ENCODE peak calls at places on chromosome 2, in six cellular contexts. M is fibroblast of lung, U is AG04450, X is spleen, O is H7, G is AG10803. B is an unnamed sample.

GRCh38 chr2:55718165-55719008 is 24.7 kb upstream of the PNPT1 start:
- DNase-seq in U (peak), G (peak), O (no peak), X (no peak), M (peak), B (no peak)

GRCh38 chr2:64542071-64543005 is 18.2 kb downstream of the AFTPH start:
- DNase-seq in G (no peak), O (no peak), M (peak), U (no peak), X (no peak), B (no peak)

GRCh38 chr2:107412981-107413380 is 413.7 kb upstream of the RGPD4 start:
- DNase-seq in O (no peak), M (peak), U (no peak), G (peak), X (no peak), B (no peak)

GRCh38 chr2:100640329-100641114 is 77.7 kb downstream of the PDCL3 start:
- DNase-seq in M (peak), X (no peak), U (no peak), O (no peak), G (no peak), B (no peak)

GRCh38 chr2:215504547-215504946 is 68.7 kb upstream of the FN1 start:
- DNase-seq in G (no peak), U (no peak), O (no peak), M (peak), X (no peak), B (no peak)

GRCh38 chr2:106956879-106957278 is 70.9 kb upstream of the ST6GAL2 start:
- DNase-seq in U (peak), G (peak), X (no peak), M (peak), O (no peak), B (no peak)

GRCh38 chr2:185787530-185788145 is 49.0 kb downstream of the FSIP2 start:
- DNase-seq in O (no peak), X (no peak), M (peak), G (no peak), U (no peak), B (no peak)

GRCh38 chr2:218399391-218400166 is at the start of gene CTDSP1:
- DNase-seq in G (peak), X (peak), O (peak), U (peak), M (peak), B (peak)

GRCh38 chr2:37786854-37787253 is 115.4 kb upstream of the CDC42EP3 start:
- DNase-seq in U (no peak), O (no peak), M (no peak), G (no peak), X (no peak), B (peak)

GRCh38 chr2:217396165-217396564 is 536.3 kb upstream of the TNP1 start:
- DNase-seq in U (no peak), G (no peak), O (no peak), M (peak), X (no peak), B (no peak)

GRCh38 chr2:70712916-70713315 is 55.1 kb downstream of the ADD2 start:
- DNase-seq in G (no peak), U (no peak), O (no peak), M (no peak), X (no peak), B (no peak)

GRCh38 chr2:141618457-141618856 is 512.4 kb downstream of the LRP1B start:
- DNase-seq in U (no peak), M (no peak), X (no peak), O (no peak), G (no peak), B (no peak)

GRCh38 chr2:177399376-177399775 is 6.8 kb downstream of the AGPS start:
- DNase-seq in X (no peak), G (no peak), O (no peak), M (no peak), U (no peak), B (no peak)

GRCh38 chr2:68716539-68716938 is 18.1 kb upstream of the ARHGAP25 start:
- DNase-seq in U (no peak), X (no peak), M (no peak), G (no peak), O (no peak), B (no peak)

GRCh38 chr2:68715353-68716041 is 19.1 kb upstream of the ARHGAP25 start:
- DNase-seq in G (peak), U (no peak), O (peak), M (peak), X (peak), B (peak)

GRCh38 chr2:68710756-68711155 is 23.9 kb upstream of the ARHGAP25 start:
- DNase-seq in O (no peak), X (no peak), M (no peak), U (no peak), G (no peak), B (no peak)

GRCh38 chr2:68716948-68717661 is 17.5 kb upstream of the ARHGAP25 start:
- DNase-seq in O (no peak), X (no peak), M (no peak), G (no peak), U (no peak), B (no peak)

DNA sequence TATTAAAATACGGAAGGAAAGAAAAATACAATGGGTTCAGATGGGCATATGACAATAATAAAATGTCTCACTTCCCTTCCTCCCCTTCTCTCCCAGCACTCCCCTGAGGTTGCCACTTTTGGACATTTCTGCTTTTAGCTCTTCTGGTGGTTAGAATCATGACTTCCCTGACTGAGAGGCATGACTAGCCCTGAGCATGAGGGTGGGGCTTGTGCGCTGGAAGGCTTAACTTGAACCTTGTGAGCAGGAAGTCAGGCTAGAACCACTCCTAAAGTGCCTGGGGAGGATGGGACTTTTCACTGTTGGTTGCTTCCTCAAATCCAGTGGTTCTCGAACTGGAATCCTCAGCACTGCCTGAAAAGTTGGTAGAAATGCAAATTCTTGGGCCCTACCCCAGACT is 19.7 kb upstream of the ARHGAP25 start:
- DNase-seq in M (no peak), U (no peak), X (peak), O (no peak), G (no peak), B (peak)
- H3K4me3 ChIP-seq in M (no peak), U (no peak), X (no peak), O (no peak), G (no peak), B (no peak)

DNA sequence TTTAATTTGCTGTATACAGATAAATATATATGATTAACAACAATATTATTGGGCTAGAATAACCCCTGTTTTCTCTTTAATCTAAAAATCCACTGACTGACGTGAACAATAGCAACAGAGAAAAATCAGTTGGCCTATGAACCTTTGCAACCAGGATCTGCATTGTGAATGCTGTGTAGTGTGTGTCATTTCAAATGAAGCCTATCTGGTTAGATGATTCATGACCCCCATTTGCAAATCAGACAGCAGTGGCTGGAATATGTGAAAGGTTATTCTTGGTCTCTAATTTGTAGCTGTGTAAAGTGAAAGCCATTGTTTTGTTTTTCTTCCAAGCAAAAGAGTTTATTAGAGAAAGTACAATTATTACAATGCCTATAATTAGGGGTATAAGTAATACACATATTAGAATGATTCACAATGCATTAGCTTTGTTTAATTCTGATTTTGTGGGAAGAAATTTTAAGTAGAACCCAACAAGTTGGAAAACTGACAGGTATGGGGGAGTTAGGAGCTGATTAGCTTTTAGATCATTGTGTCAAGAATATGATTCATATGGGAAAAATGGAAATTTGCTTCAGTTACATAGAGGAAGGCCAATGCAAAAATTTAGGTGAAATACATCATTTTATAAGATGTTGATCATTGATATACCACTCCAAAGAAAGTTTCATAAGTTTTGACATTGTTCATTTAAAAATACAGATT is 1362.2 kb upstream of the TMEFF2 start:
- DNase-seq in X (no peak), M (peak), U (no peak), G (no peak), O (no peak), B (no peak)
- H3K4me3 ChIP-seq in X (no peak), M (no peak), U (no peak), G (no peak), O (no peak), B (no peak)

DNA sequence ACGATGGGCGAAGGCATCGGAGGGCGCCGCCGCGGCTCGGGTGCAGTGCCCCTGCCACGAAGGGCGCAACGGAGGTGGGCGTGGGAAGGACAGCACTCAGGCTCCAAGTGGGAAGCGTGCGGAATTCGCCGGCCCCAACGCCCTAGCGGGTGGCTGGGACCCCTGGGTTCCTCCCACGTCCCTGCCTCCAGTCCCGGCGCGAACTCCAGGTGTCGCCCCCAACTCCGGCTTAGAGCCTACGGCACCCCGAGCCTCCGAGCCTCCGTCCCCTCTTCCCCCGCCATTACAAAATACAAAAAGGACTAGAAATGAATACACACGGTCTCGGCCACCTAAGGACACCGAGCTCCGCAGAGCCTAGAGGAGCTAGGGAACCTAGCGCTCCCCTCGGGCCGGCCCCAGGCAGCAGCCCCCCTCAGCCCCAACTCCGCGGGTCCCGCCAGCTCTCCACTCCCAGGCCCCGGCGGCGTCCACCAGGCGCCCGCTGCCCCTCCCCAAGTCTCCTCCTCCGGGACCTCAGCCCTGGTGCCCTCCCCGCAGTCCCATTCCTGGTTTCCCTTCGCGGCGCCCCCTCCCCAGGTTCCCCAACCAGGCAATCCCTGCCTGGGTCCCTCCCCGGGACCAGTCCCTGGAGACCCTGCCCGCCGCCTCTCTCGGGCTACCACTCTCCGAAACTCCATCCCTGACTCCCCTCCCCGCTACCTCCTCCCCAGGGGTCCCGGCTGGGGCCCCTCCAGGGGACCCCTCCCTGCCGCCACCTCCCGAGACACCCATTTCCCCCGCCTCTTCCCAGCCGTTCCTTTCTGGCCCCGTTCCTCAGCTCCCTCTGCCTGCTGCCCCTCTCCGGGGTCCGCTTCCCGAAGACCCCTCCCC is 1.0 kb downstream of the CYP27C1 start:
- DNase-seq in X (no peak), M (peak), G (no peak), O (peak), U (no peak), B (no peak)
- H3K4me3 ChIP-seq in X (peak), M (peak), G (peak), O (peak), U (peak), B (peak)

DNA sequence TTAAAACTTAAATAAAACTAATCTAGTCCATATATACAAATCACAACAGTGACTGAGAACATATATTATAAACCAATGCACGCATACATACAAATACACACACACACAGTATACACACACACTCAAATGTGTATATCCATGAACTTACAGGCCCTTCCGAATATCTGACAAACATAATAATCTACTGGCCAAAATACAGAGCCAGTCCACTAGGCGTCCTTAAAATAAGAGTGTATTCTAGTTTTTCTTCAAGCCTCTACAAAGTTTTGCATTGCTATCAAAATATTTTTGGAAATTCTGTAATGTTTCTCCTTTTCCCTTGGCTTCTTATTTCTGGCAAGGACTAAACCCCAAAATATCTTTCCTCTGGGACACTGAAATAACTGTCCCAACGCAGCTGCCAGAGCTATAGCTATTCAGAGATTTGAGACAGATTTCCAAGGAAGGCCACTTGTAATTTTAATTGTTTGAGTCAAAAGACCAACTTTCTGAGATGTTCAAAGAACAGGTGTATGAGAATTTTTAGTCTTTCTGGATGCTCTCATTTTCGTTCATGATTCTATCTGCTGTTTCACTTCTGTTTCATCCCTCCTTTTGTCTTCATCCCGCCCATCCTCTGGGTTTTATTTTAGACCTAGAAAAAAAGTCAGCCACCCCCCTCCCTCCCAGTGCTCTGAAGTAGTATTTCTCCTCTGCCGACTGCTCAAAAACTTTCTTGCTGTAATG is 24.1 kb upstream of the SP3 start:
- DNase-seq in X (no peak), G (no peak), O (no peak), U (no peak), M (no peak), B (no peak)
- H3K4me3 ChIP-seq in X (no peak), G (no peak), O (no peak), U (no peak), M (no peak), B (no peak)